ENCODE peak calls at places on chromosome 19, in four cellular contexts. K is AG09319; Q is hepatic stellate cell; V is CD8-positive, alpha-beta T cell. Y is an unnamed sample.

GRCh38 chr19:584240-585001 is 5.3 kb upstream of the HCN2 start:
- DNase-seq in K (no peak), Q (peak; percentile 76), V (peak; percentile 76), Y (no peak)

GRCh38 chr19:29881386-29881785 is 60.7 kb upstream of the URI1 start:
- DNase-seq in K (no peak), Q (peak; percentile 68), V (no peak), Y (no peak)

GRCh38 chr19:19107663-19108062 is 30.6 kb downstream of the TMEM161A start:
- DNase-seq in K (no peak), Q (no peak), V (no peak), Y (no peak)

GRCh38 chr19:9348671-9349070 is 14.1 kb upstream of the ZNF177 start:
- DNase-seq in K (no peak), Q (no peak), V (no peak), Y (no peak)

GRCh38 chr19:41870401-41870873 is 6.6 kb upstream of the CD79A start:
- DNase-seq in K (no peak), Q (no peak), V (no peak), Y (no peak)

GRCh38 chr19:14004619-14005380 is 1.3 kb downstream of the RFX1 start:
- DNase-seq in K (no peak), Q (no peak), V (no peak), Y (no peak)

GRCh38 chr19:18345296-18345695 is 4.9 kb downstream of the PGPEP1 start:
- DNase-seq in K (no peak), Q (no peak), V (no peak), Y (no peak)

GRCh38 chr19:17931532-17932191 is 1.2 kb upstream of the CCDC124 start:
- DNase-seq in K (no peak), Q (no peak), V (no peak), Y (no peak)

GRCh38 chr19:14614099-14614412 is 31.2 kb downstream of the CLEC17A start:
- DNase-seq in K (no peak), Q (no peak), V (no peak), Y (no peak)

GRCh38 chr19:39405930-39406655 is 554 bp upstream of the ZFP36 start:
- DNase-seq in K (no peak), Q (no peak), V (peak; percentile 93), Y (no peak)

Y was measured in KG1.